ENCODE peak calls at places on chromosomes 16 and 17, in eight cellular contexts. One of them, this sample, is unnamed.

GRCh38 chr17:50684612-50685333 is 22.9 kb downstream of the ANKRD40 start:
- DNase-seq in neural progenitor cell: peak
- DNase-seq in NCI-H1105: no peak
- DNase-seq in stimulated activated naive CD8-positive, alpha-beta T cell treated with anti-CD3 and anti-CD28 coated beads, Interleukin-15, amount 100 ng/mL, for 72 hours: no peak
- DNase-seq in hypothalamus: no peak
- DNase-seq in fibroblast of lung: no peak
- DNase-seq in NCI-H2081: no peak
- DNase-seq in GM10248: no peak
- DNase-seq in this sample: no peak

GRCh38 chr16:1794221-1794871 is 841 bp upstream of the IGFALS start:
- DNase-seq in neural progenitor cell: no peak
- DNase-seq in NCI-H1105: no peak
- DNase-seq in stimulated activated naive CD8-positive, alpha-beta T cell treated with anti-CD3 and anti-CD28 coated beads, Interleukin-15, amount 100 ng/mL, for 72 hours: peak
- DNase-seq in hypothalamus: no peak
- DNase-seq in fibroblast of lung: no peak
- DNase-seq in NCI-H2081: no peak
- DNase-seq in GM10248: no peak
- DNase-seq in this sample: no peak

GRCh38 chr16:66166451-66166850 is 200.0 kb upstream of the CDH5 start:
- DNase-seq in neural progenitor cell: no peak
- DNase-seq in NCI-H1105: no peak
- DNase-seq in stimulated activated naive CD8-positive, alpha-beta T cell treated with anti-CD3 and anti-CD28 coated beads, Interleukin-15, amount 100 ng/mL, for 72 hours: no peak
- DNase-seq in hypothalamus: no peak
- DNase-seq in fibroblast of lung: peak
- DNase-seq in NCI-H2081: no peak
- DNase-seq in GM10248: no peak
- DNase-seq in this sample: no peak

GRCh38 chr16:19136549-19137196 is 22.9 kb downstream of the ITPRIPL2 start:
- DNase-seq in neural progenitor cell: no peak
- DNase-seq in NCI-H1105: no peak
- DNase-seq in stimulated activated naive CD8-positive, alpha-beta T cell treated with anti-CD3 and anti-CD28 coated beads, Interleukin-15, amount 100 ng/mL, for 72 hours: no peak
- DNase-seq in hypothalamus: no peak
- DNase-seq in fibroblast of lung: no peak
- DNase-seq in NCI-H2081: no peak
- DNase-seq in GM10248: no peak
- DNase-seq in this sample: no peak

GRCh38 chr16:88846088-88846487 is 10.7 kb downstream of the GALNS start:
- DNase-seq in neural progenitor cell: no peak
- DNase-seq in NCI-H1105: no peak
- DNase-seq in stimulated activated naive CD8-positive, alpha-beta T cell treated with anti-CD3 and anti-CD28 coated beads, Interleukin-15, amount 100 ng/mL, for 72 hours: no peak
- DNase-seq in hypothalamus: no peak
- DNase-seq in fibroblast of lung: peak
- DNase-seq in NCI-H2081: no peak
- DNase-seq in GM10248: no peak
- DNase-seq in this sample: no peak

GRCh38 chr17:74994440-74994839 is 7.0 kb downstream of the CDR2L start:
- DNase-seq in neural progenitor cell: no peak
- DNase-seq in NCI-H1105: no peak
- DNase-seq in stimulated activated naive CD8-positive, alpha-beta T cell treated with anti-CD3 and anti-CD28 coated beads, Interleukin-15, amount 100 ng/mL, for 72 hours: no peak
- DNase-seq in hypothalamus: no peak
- DNase-seq in fibroblast of lung: peak
- DNase-seq in NCI-H2081: no peak
- DNase-seq in GM10248: no peak
- DNase-seq in this sample: no peak

GRCh38 chr16:10629592-10629963 is 49.2 kb upstream of the EMP2 start:
- DNase-seq in neural progenitor cell: no peak
- DNase-seq in NCI-H1105: no peak
- DNase-seq in stimulated activated naive CD8-positive, alpha-beta T cell treated with anti-CD3 and anti-CD28 coated beads, Interleukin-15, amount 100 ng/mL, for 72 hours: no peak
- DNase-seq in hypothalamus: no peak
- DNase-seq in fibroblast of lung: no peak
- DNase-seq in NCI-H2081: no peak
- DNase-seq in GM10248: no peak
- DNase-seq in this sample: peak

GRCh38 chr16:30737794-30738648 is 10.2 kb upstream of the PHKG2 start:
- DNase-seq in neural progenitor cell: no peak
- DNase-seq in NCI-H1105: no peak
- DNase-seq in stimulated activated naive CD8-positive, alpha-beta T cell treated with anti-CD3 and anti-CD28 coated beads, Interleukin-15, amount 100 ng/mL, for 72 hours: no peak
- DNase-seq in hypothalamus: no peak
- DNase-seq in fibroblast of lung: no peak
- DNase-seq in NCI-H2081: no peak
- DNase-seq in GM10248: no peak
- DNase-seq in this sample: no peak

GRCh38 chr16:2517954-2518605 is 2.1 kb upstream of the AMDHD2 start:
- DNase-seq in neural progenitor cell: no peak
- DNase-seq in NCI-H1105: no peak
- DNase-seq in stimulated activated naive CD8-positive, alpha-beta T cell treated with anti-CD3 and anti-CD28 coated beads, Interleukin-15, amount 100 ng/mL, for 72 hours: no peak
- DNase-seq in hypothalamus: no peak
- DNase-seq in fibroblast of lung: no peak
- DNase-seq in NCI-H2081: no peak
- DNase-seq in GM10248: no peak
- DNase-seq in this sample: no peak

GRCh38 chr16:65889533-65889966 is 476.9 kb upstream of the CDH5 start:
- DNase-seq in neural progenitor cell: no peak
- DNase-seq in NCI-H1105: no peak
- DNase-seq in stimulated activated naive CD8-positive, alpha-beta T cell treated with anti-CD3 and anti-CD28 coated beads, Interleukin-15, amount 100 ng/mL, for 72 hours: no peak
- DNase-seq in hypothalamus: no peak
- DNase-seq in fibroblast of lung: peak
- DNase-seq in NCI-H2081: no peak
- DNase-seq in GM10248: no peak
- DNase-seq in this sample: no peak

GRCh38 chr17:9875441-9875840 is 29.6 kb downstream of the RCVRN start:
- DNase-seq in neural progenitor cell: peak
- DNase-seq in NCI-H1105: no peak
- DNase-seq in stimulated activated naive CD8-positive, alpha-beta T cell treated with anti-CD3 and anti-CD28 coated beads, Interleukin-15, amount 100 ng/mL, for 72 hours: no peak
- DNase-seq in hypothalamus: no peak
- DNase-seq in fibroblast of lung: peak
- DNase-seq in NCI-H2081: no peak
- DNase-seq in GM10248: no peak
- DNase-seq in this sample: no peak

This sample was measured in posterior cingulate gyrus.